ENCODE peak calls at places on chromosome 16, in eight cellular contexts. One of them, this sample, is unnamed.

GRCh38 chr16:11139624-11140375 is 116.2 kb downstream of the SOCS1 start:
- DNase-seq in coronary artery: no peak
- DNase-seq in fibroblast of villous mesenchyme: no peak
- DNase-seq in dorsolateral prefrontal cortex: no peak
- DNase-seq in fibroblast of lung: peak; percentile 41
- DNase-seq in lower leg skin: no peak
- DNase-seq in psoas muscle: no peak
- DNase-seq in mammary epithelial cell: no peak
- DNase-seq in this sample: no peak

GRCh38 chr16:3098459-3099394 is at the start of gene ZSCAN10:
- DNase-seq in mammary epithelial cell: no peak
- DNase-seq in lower leg skin: no peak
- DNase-seq in fibroblast of lung: no peak
- DNase-seq in fibroblast of villous mesenchyme: no peak
- DNase-seq in psoas muscle: no peak
- DNase-seq in coronary artery: no peak
- DNase-seq in dorsolateral prefrontal cortex: no peak
- DNase-seq in this sample: no peak

GRCh38 chr16:75764154-75764768 is 38.0 kb upstream of the CPHXL start:
- DNase-seq in fibroblast of lung: peak; percentile 60
- DNase-seq in fibroblast of villous mesenchyme: peak; percentile 70
- DNase-seq in lower leg skin: peak; percentile 45
- DNase-seq in mammary epithelial cell: peak; percentile 53
- DNase-seq in coronary artery: no peak
- DNase-seq in psoas muscle: no peak
- DNase-seq in dorsolateral prefrontal cortex: peak; percentile 36
- DNase-seq in this sample: peak; percentile 73

GRCh38 chr16:87815567-87815966 is 49.8 kb upstream of the KLHDC4 start:
- DNase-seq in fibroblast of lung: no peak
- DNase-seq in coronary artery: no peak
- DNase-seq in dorsolateral prefrontal cortex: no peak
- DNase-seq in mammary epithelial cell: no peak
- DNase-seq in fibroblast of villous mesenchyme: peak; percentile 20
- DNase-seq in lower leg skin: no peak
- DNase-seq in psoas muscle: no peak
- DNase-seq in this sample: no peak

GRCh38 chr16:49158029-49158642 is 123.5 kb downstream of the CBLN1 start:
- DNase-seq in fibroblast of lung: peak; percentile 4
- DNase-seq in coronary artery: no peak
- DNase-seq in fibroblast of villous mesenchyme: peak; percentile 6
- DNase-seq in mammary epithelial cell: peak; percentile 41
- DNase-seq in dorsolateral prefrontal cortex: no peak
- DNase-seq in lower leg skin: no peak
- DNase-seq in psoas muscle: no peak
- DNase-seq in this sample: peak; percentile 17

GRCh38 chr16:51971184-51971583 is 575.8 kb downstream of the TOX3 start:
- DNase-seq in mammary epithelial cell: peak; percentile 23
- DNase-seq in fibroblast of lung: no peak
- DNase-seq in lower leg skin: no peak
- DNase-seq in coronary artery: no peak
- DNase-seq in dorsolateral prefrontal cortex: no peak
- DNase-seq in psoas muscle: no peak
- DNase-seq in fibroblast of villous mesenchyme: peak; percentile 53
- DNase-seq in this sample: peak; percentile 17

GRCh38 chr16:70508752-70509151 is 14.6 kb downstream of the COG4 start:
- DNase-seq in dorsolateral prefrontal cortex: no peak
- DNase-seq in coronary artery: no peak
- DNase-seq in mammary epithelial cell: no peak
- DNase-seq in psoas muscle: no peak
- DNase-seq in lower leg skin: no peak
- DNase-seq in fibroblast of villous mesenchyme: peak; percentile 10
- DNase-seq in fibroblast of lung: no peak
- DNase-seq in this sample: peak; percentile 29

GRCh38 chr16:19179890-19180490 is 11.9 kb downstream of the SYT17 start:
- DNase-seq in coronary artery: no peak
- DNase-seq in mammary epithelial cell: peak; percentile 11
- DNase-seq in fibroblast of lung: peak; percentile 12
- DNase-seq in lower leg skin: peak; percentile 64
- DNase-seq in dorsolateral prefrontal cortex: peak; percentile 63
- DNase-seq in fibroblast of villous mesenchyme: peak; percentile 56
- DNase-seq in psoas muscle: peak; percentile 66
- DNase-seq in this sample: peak; percentile 51

GRCh38 chr16:46830417-46830901 is 521 bp downstream of the C16orf87 start:
- DNase-seq in fibroblast of lung: peak; percentile 20
- DNase-seq in psoas muscle: peak; percentile 42
- DNase-seq in coronary artery: no peak
- DNase-seq in fibroblast of villous mesenchyme: no peak
- DNase-seq in dorsolateral prefrontal cortex: no peak
- DNase-seq in mammary epithelial cell: no peak
- DNase-seq in lower leg skin: no peak
- DNase-seq in this sample: peak; percentile 2

GRCh38 chr16:73152731-73153130 is 104.8 kb upstream of the ZFHX3 start:
- DNase-seq in lower leg skin: no peak
- DNase-seq in mammary epithelial cell: no peak
- DNase-seq in psoas muscle: no peak
- DNase-seq in coronary artery: no peak
- DNase-seq in dorsolateral prefrontal cortex: no peak
- DNase-seq in fibroblast of lung: peak; percentile 37
- DNase-seq in fibroblast of villous mesenchyme: peak; percentile 65
- DNase-seq in this sample: no peak

GRCh38 chr16:66474750-66475199 is 47.7 kb downstream of the BEAN1 start:
- DNase-seq in lower leg skin: no peak
- DNase-seq in mammary epithelial cell: no peak
- DNase-seq in psoas muscle: no peak
- DNase-seq in dorsolateral prefrontal cortex: no peak
- DNase-seq in fibroblast of villous mesenchyme: no peak
- DNase-seq in coronary artery: no peak
- DNase-seq in fibroblast of lung: no peak
- DNase-seq in this sample: no peak

GRCh38 chr16:27918755-27919154 is 144.8 kb downstream of the GSG1L start:
- DNase-seq in coronary artery: no peak
- DNase-seq in dorsolateral prefrontal cortex: no peak
- DNase-seq in fibroblast of villous mesenchyme: no peak
- DNase-seq in lower leg skin: no peak
- DNase-seq in fibroblast of lung: peak; percentile 23
- DNase-seq in mammary epithelial cell: peak; percentile 6
- DNase-seq in psoas muscle: no peak
- DNase-seq in this sample: peak; percentile 18

GRCh38 chr16:81945665-81946064 is 65.6 kb downstream of the SDR42E1 start:
- DNase-seq in fibroblast of lung: peak; percentile 86
- DNase-seq in mammary epithelial cell: no peak
- DNase-seq in psoas muscle: no peak
- DNase-seq in coronary artery: no peak
- DNase-seq in lower leg skin: no peak
- DNase-seq in fibroblast of villous mesenchyme: peak; percentile 11
- DNase-seq in dorsolateral prefrontal cortex: no peak
- DNase-seq in this sample: peak; percentile 53

GRCh38 chr16:81938331-81939163 is 72.7 kb downstream of the SDR42E1 start:
- DNase-seq in fibroblast of lung: no peak
- DNase-seq in fibroblast of villous mesenchyme: no peak
- DNase-seq in coronary artery: no peak
- DNase-seq in mammary epithelial cell: no peak
- DNase-seq in dorsolateral prefrontal cortex: no peak
- DNase-seq in psoas muscle: no peak
- DNase-seq in lower leg skin: no peak
- DNase-seq in this sample: no peak

GRCh38 chr16:81937305-81938038 is 73.8 kb downstream of the SDR42E1 start:
- DNase-seq in lower leg skin: no peak
- DNase-seq in fibroblast of villous mesenchyme: no peak
- DNase-seq in fibroblast of lung: peak; percentile 20
- DNase-seq in coronary artery: no peak
- DNase-seq in psoas muscle: no peak
- DNase-seq in dorsolateral prefrontal cortex: no peak
- DNase-seq in mammary epithelial cell: no peak
- DNase-seq in this sample: no peak

GRCh38 chr16:81939164-81940067 is 71.9 kb downstream of the SDR42E1 start:
- DNase-seq in coronary artery: no peak
- DNase-seq in fibroblast of lung: no peak
- DNase-seq in lower leg skin: no peak
- DNase-seq in mammary epithelial cell: no peak
- DNase-seq in fibroblast of villous mesenchyme: no peak
- DNase-seq in dorsolateral prefrontal cortex: no peak
- DNase-seq in psoas muscle: no peak
- DNase-seq in this sample: no peak

DNA sequence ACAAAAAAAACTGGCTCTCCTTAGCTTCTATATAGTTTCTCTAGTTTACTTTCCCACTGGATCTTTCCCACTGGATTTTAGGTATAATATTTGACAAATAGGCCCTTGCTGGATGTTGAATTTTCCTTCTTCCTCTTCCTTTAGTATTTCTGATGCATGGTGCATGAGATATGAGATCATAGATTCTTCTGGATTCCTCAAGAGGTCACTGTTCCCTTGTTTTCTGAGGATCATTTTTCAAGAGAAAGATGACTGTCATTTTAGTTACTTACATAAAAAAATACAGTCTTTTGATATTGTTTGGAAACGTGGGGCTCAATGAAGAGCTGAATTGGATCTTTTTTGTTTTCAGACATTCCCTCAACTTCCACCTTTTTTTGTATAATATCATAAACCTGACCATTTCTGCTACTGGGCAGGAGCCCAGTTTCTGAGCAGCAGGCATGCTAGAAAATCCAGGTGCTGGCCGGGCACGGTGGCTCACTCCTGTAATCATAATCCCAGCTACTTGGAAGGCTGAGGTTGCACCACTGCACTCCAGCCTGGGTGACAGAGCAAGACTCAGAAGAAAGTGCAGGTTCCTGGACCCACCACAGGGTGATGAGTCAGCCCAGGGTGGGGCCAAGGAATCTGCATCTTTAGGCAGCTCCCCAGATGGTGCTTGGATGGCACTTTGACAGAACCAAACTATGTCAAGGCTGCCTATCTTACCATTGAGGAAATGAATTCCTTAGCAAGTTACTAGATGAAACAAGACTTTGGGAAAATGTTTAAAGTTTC is 70.3 kb downstream of the SDR42E1 start:
- DNase-seq in fibroblast of lung: peak; percentile 87
- DNase-seq in coronary artery: no peak
- DNase-seq in lower leg skin: no peak
- DNase-seq in fibroblast of villous mesenchyme: peak; percentile 75
- DNase-seq in dorsolateral prefrontal cortex: no peak
- DNase-seq in mammary epithelial cell: peak; percentile 63
- DNase-seq in psoas muscle: no peak
- DNase-seq in this sample: peak; percentile 67
- TF ChIP-seq CTCF in fibroblast of lung: peak; percentile 55
- TF ChIP-seq CTCF in coronary artery: peak; percentile 14
- TF ChIP-seq CTCF in lower leg skin: no peak
- TF ChIP-seq CTCF in fibroblast of villous mesenchyme: peak; percentile 60
- TF ChIP-seq CTCF in dorsolateral prefrontal cortex: peak; percentile 52
- TF ChIP-seq CTCF in mammary epithelial cell: peak; percentile 62
- TF ChIP-seq CTCF in psoas muscle: peak; percentile 20
- TF ChIP-seq CTCF in this sample: peak; percentile 49

GRCh38 chr16:8914098-8914497 is 31.9 kb downstream of the LITAFD start:
- DNase-seq in mammary epithelial cell: no peak
- DNase-seq in coronary artery: no peak
- DNase-seq in lower leg skin: no peak
- DNase-seq in fibroblast of lung: no peak
- DNase-seq in psoas muscle: no peak
- DNase-seq in fibroblast of villous mesenchyme: no peak
- DNase-seq in dorsolateral prefrontal cortex: no peak
- DNase-seq in this sample: no peak
- H3K4me3 ChIP-seq in mammary epithelial cell: no peak overlapping the region
- H3K4me3 ChIP-seq in coronary artery: no peak overlapping the region
- H3K4me3 ChIP-seq in lower leg skin: no peak overlapping the region
- H3K4me3 ChIP-seq in fibroblast of lung: no peak overlapping the region
- H3K4me3 ChIP-seq in psoas muscle: no peak overlapping the region
- H3K4me3 ChIP-seq in fibroblast of villous mesenchyme: no peak overlapping the region
- H3K4me3 ChIP-seq in dorsolateral prefrontal cortex: no peak overlapping the region
- H3K4me3 ChIP-seq in this sample: no peak overlapping the region

GRCh38 chr16:77399066-77399465 is 35.8 kb downstream of the ADAMTS18 start:
- DNase-seq in fibroblast of villous mesenchyme: no peak
- DNase-seq in psoas muscle: no peak
- DNase-seq in fibroblast of lung: no peak
- DNase-seq in coronary artery: no peak
- DNase-seq in dorsolateral prefrontal cortex: no peak
- DNase-seq in lower leg skin: no peak
- DNase-seq in mammary epithelial cell: no peak
- DNase-seq in this sample: no peak
- TF ChIP-seq CTCF in fibroblast of villous mesenchyme: no peak
- TF ChIP-seq CTCF in psoas muscle: no peak
- TF ChIP-seq CTCF in fibroblast of lung: no peak
- TF ChIP-seq CTCF in coronary artery: no peak
- TF ChIP-seq CTCF in dorsolateral prefrontal cortex: no peak
- TF ChIP-seq CTCF in lower leg skin: no peak
- TF ChIP-seq CTCF in mammary epithelial cell: no peak
- TF ChIP-seq CTCF in this sample: no peak

GRCh38 chr16:79169239-79169638 is 431.3 kb downstream of the MAF start:
- DNase-seq in fibroblast of villous mesenchyme: no peak
- DNase-seq in fibroblast of lung: peak; percentile 0
- DNase-seq in lower leg skin: no peak
- DNase-seq in dorsolateral prefrontal cortex: no peak
- DNase-seq in psoas muscle: no peak
- DNase-seq in coronary artery: no peak
- DNase-seq in mammary epithelial cell: no peak
- DNase-seq in this sample: peak; percentile 28
- H3K4me3 ChIP-seq in fibroblast of villous mesenchyme: no peak overlapping the region
- H3K4me3 ChIP-seq in fibroblast of lung: no peak overlapping the region
- H3K4me3 ChIP-seq in lower leg skin: no peak overlapping the region
- H3K4me3 ChIP-seq in dorsolateral prefrontal cortex: no peak overlapping the region
- H3K4me3 ChIP-seq in psoas muscle: no peak overlapping the region
- H3K4me3 ChIP-seq in coronary artery: no peak overlapping the region
- H3K4me3 ChIP-seq in mammary epithelial cell: no peak overlapping the region
- H3K4me3 ChIP-seq in this sample: no peak overlapping the region

This sample was measured in fibroblast of mammary gland.